ENCODE peak calls at places on chromosomes 5 and 9, in five cellular contexts. F is central memory CD8-positive, alpha-beta T cell; V is GM12892; S is posterior cingulate gyrus; U is adipocyte. Y is an unnamed sample.

GRCh38 chr9:37549527-37549926 is 26.7 kb downstream of the FBXO10 start:
- DNase-seq in S (no peak), F (no peak), U (no peak), V (no peak), Y (no peak)

GRCh38 chr9:99819484-99820329 is 2.0 kb upstream of the NR4A3 start:
- DNase-seq in S (peak), V (peak), F (peak), U (peak), Y (peak)

GRCh38 chr5:173230741-173231380 is 4.1 kb downstream of the NKX2-5 start:
- DNase-seq in U (no peak), F (no peak), V (no peak), S (no peak), Y (peak)

GRCh38 chr5:170100051-170100943 is 5.4 kb upstream of the FOXI1 start:
- DNase-seq in F (peak), V (no peak), S (peak), U (peak), Y (peak)

GRCh38 chr5:8363133-8363532 is 494.2 kb downstream of the MTRR start:
- DNase-seq in F (no peak), U (no peak), V (no peak), S (no peak), Y (no peak)

GRCh38 chr9:99158629-99159028 is 53.7 kb downstream of the TGFBR1 start:
- DNase-seq in F (no peak), S (no peak), V (no peak), U (no peak), Y (no peak)

GRCh38 chr5:175895701-175896102 is 24.3 kb downstream of the CPLX2 start:
- DNase-seq in F (no peak), U (no peak), V (no peak), S (no peak), Y (no peak)

GRCh38 chr5:100444961-100445360 is 90.2 kb upstream of the FAM174A start:
- DNase-seq in S (no peak), U (no peak), F (no peak), V (no peak), Y (no peak)

GRCh38 chr5:140157032-140157781 is 17.8 kb upstream of the CYSTM1 start:
- DNase-seq in V (peak), S (peak), U (peak), F (peak), Y (peak)

Y was measured in cardiac muscle cell.